ENCODE peak calls at places on chromosomes 3 and 15, in four cellular contexts. O is psoas muscle, N is A549, L is H1. R is an unnamed sample.

GRCh38 chr15:92097473-92098178 is 244.1 kb downstream of the SLCO3A1 start:
- DNase-seq in N (peak; percentile 52), L (no peak), O (no peak), R (peak; percentile 27)

GRCh38 chr3:30667250-30667585 is 60.8 kb downstream of the TGFBR2 start:
- DNase-seq in O (no peak), L (peak; percentile 38), N (no peak), R (no peak)

GRCh38 chr3:24052446-24052845 is 107.4 kb downstream of the NR1D2 start:
- DNase-seq in L (no peak), N (no peak), O (no peak), R (no peak)

GRCh38 chr3:72227536-72228070 is 442.7 kb upstream of the PROK2 start:
- DNase-seq in N (no peak), O (no peak), L (no peak), R (no peak)

GRCh38 chr15:49495993-49496747 is 73.1 kb downstream of the FGF7 start:
- DNase-seq in N (no peak), O (no peak), L (no peak), R (no peak)

GRCh38 chr3:9903238-9903624 is 583 bp downstream of the IL17RE start:
- DNase-seq in L (no peak), O (no peak), N (no peak), R (no peak)

GRCh38 chr3:41158947-41159346 is 40.4 kb upstream of the CTNNB1 start:
- DNase-seq in O (no peak), L (no peak), N (no peak), R (no peak)

GRCh38 chr3:53843195-53844177 is 2.7 kb downstream of the CHDH start:
- DNase-seq in L (no peak), O (no peak), N (no peak), R (no peak)

GRCh38 chr3:138082992-138083386 is 32.4 kb downstream of the DZIP1L start:
- DNase-seq in N (no peak), L (no peak), O (no peak), R (no peak)

GRCh38 chr3:193563999-193564398 is 9.3 kb upstream of the ATP13A4 start:
- DNase-seq in O (no peak), L (no peak), N (no peak), R (no peak)

GRCh38 chr3:5144316-5144994 is 22.4 kb downstream of the ARL8B start:
- DNase-seq in L (no peak), N (no peak), O (no peak), R (no peak)

GRCh38 chr3:165817160-165817709 is 20.0 kb downstream of the BCHE start:
- DNase-seq in N (no peak), L (no peak), O (no peak), R (no peak)

GRCh38 chr3:154421067-154421466 is 8.9 kb downstream of the GPR149 start:
- DNase-seq in O (no peak), L (no peak), N (no peak), R (no peak)

GRCh38 chr3:31911643-31912042 is 69.4 kb downstream of the OSBPL10 start:
- DNase-seq in N (no peak), L (no peak), O (no peak), R (no peak)

GRCh38 chr3:174325834-174326705 is 533.1 kb upstream of the NAALADL2 start:
- DNase-seq in L (no peak), N (no peak), O (no peak), R (no peak)

GRCh38 chr3:170844377-170844776 is 25.6 kb downstream of the RPL22L1 start:
- DNase-seq in O (no peak), L (no peak), N (no peak), R (no peak)

GRCh38 chr15:67163180-67163579 is 91.3 kb downstream of the AAGAB start:
- DNase-seq in L (no peak), O (no peak), N (no peak), R (no peak)

GRCh38 chr3:108251256-108251655 is 29.0 kb upstream of the IFT57 start:
- DNase-seq in N (no peak), O (no peak), L (no peak), R (no peak)

GRCh38 chr3:57006949-57007419 is 53.5 kb upstream of the SPATA12 start:
- DNase-seq in N (no peak), O (no peak), L (no peak), R (no peak)

GRCh38 chr15:45333550-45333949 is 44.8 kb downstream of the GATM start:
- DNase-seq in O (peak; percentile 37), L (no peak), N (peak; percentile 6), R (no peak)

GRCh38 chr3:49004352-49005297 is 2.6 kb upstream of the WDR6 start:
- DNase-seq in N (no peak), L (no peak), O (no peak), R (no peak)

GRCh38 chr3:114660808-114661207 is 367.0 kb downstream of the TIGIT start:
- DNase-seq in L (no peak), O (no peak), N (no peak), R (no peak)

GRCh38 chr3:57147071-57147470 is 18.1 kb downstream of the IL17RD start:
- DNase-seq in N (no peak), L (no peak), O (no peak), R (no peak)

GRCh38 chr15:22786868-22787698 is 639 bp downstream of the NIPA1 start:
- DNase-seq in N (peak; percentile 38), O (peak; percentile 16), L (no peak), R (peak; percentile 67)

GRCh38 chr3:136239094-136239493 is 11.0 kb upstream of the PCCB start:
- DNase-seq in L (no peak), O (no peak), N (no peak), R (no peak)

GRCh38 chr15:28954466-28955159 is 68.8 kb downstream of the APBA2 start:
- DNase-seq in L (no peak), N (no peak), O (no peak), R (no peak)

GRCh38 chr3:129052675-129053074 is 7.9 kb upstream of the GP9 start:
- DNase-seq in O (no peak), N (no peak), L (no peak), R (no peak)

GRCh38 chr3:100797921-100798491 is 88.7 kb downstream of the TFG start:
- DNase-seq in L (no peak), N (no peak), O (no peak), R (no peak)

GRCh38 chr3:60551455-60552209 is 699.6 kb downstream of the FHIT start:
- DNase-seq in N (no peak), O (no peak), L (no peak), R (no peak)

DNA sequence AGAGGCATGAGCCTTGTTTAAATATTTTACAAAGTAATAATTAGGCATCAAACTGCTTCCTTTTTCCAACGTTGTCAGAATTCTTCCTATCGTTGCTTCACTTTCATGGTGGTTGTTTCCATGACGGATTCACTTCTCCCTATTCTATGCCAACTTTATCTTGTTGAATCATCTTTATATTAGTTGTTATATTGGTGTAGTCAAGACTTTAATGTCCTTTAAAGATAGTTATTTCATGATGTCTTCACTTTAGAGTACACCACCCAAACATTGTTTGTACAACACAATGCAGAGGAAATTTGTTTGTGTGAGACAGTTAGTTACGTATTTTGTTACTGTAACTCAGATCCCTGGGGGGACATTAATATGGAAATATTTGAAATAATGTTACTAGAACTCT is 61.9 kb downstream of the CRYBG3 start:
- DNase-seq in O (no peak), N (no peak), L (no peak), R (no peak)
- H3K27ac ChIP-seq in O (no peak overlapping the region), N (no peak overlapping the region), L (no peak overlapping the region), R (no peak overlapping the region)

DNA sequence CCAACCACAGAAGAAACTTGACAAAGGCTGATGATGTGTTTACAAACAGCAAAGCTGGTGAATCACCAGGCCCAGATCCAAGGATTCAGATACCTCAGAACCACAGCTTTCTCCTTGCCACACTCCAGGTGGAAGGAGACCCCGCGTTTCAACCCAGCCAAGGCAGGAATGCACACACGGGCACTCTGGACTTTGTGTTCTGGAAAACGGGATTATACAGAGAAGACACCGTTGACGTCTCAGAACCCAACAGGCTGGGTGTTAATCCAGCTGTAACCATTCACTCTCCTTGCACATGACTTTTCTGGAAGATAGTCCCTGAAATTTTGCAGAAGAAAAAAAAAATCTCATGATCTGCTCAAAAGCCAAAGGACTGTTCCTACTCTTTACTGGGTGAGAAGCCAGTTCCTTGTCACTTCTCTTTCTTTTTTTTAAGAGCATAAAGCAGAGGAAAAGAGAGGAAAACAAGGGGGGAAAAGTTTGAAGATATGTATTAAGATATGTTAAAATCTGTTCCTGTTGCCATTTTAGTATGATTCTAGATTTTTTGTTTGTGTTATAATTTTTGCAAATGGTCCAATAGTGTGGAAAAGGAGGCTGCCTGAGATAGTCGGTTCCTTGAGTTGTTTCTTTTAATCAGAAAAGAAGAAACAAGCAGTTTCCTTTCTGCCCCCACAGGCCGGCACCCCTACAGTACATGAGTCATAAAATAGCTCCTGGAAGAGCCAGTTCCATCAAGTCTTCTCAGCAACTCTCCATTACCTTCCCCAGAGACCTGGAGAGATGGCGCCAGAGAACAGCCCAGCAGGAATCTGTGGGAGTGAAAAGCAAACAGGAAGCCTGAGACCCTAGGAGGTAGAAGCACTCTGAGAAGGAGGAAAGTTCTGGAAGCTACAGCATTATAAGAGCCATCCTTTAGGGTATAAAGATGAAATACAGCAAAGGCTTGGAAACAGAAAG is 73.1 kb downstream of the RORA start:
- DNase-seq in N (no peak), O (peak; percentile 63), L (no peak), R (no peak)
- H3K27ac ChIP-seq in N (no peak overlapping the region), O (peak overlapping the region; percentile 43), L (no peak overlapping the region), R (no peak overlapping the region)

DNA sequence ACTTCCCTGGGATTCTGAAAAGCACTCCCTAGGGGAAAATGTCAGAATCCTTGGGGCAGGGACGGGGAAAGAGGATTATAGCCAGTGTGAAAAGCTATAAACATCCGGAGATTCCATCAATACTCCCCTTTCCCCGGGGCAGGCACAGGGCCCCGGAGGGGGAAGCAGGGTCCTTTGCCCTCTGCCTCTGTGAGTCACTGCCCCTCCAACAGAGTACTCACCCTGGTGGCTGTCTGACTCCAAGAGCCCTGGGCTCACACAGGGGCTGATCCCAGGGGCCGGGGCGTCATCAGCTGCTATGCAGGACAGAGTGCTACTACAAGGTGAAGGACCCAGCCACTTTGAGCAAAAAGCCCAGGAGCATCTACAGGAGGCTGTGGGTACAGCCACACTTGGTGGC is 133.0 kb upstream of the PRR20G start:
- DNase-seq in N (no peak), O (no peak), L (no peak), R (no peak)
- H3K27ac ChIP-seq in N (no peak overlapping the region), O (no peak overlapping the region), L (no peak overlapping the region), R (no peak overlapping the region)

GRCh38 chr15:55248895-55249294 is 40.7 kb downstream of the RAB27A start:
- DNase-seq in O (no peak), N (no peak), L (no peak), R (no peak)

GRCh38 chr15:55246567-55246966 is 43.0 kb downstream of the RAB27A start:
- DNase-seq in N (no peak), O (no peak), L (no peak), R (no peak)

GRCh38 chr15:55250392-55250791 is 39.2 kb downstream of the RAB27A start:
- DNase-seq in N (peak; percentile 53), O (no peak), L (no peak), R (no peak)

GRCh38 chr15:55247276-55247675 is 42.3 kb downstream of the RAB27A start:
- DNase-seq in L (no peak), O (no peak), N (no peak), R (no peak)

DNA sequence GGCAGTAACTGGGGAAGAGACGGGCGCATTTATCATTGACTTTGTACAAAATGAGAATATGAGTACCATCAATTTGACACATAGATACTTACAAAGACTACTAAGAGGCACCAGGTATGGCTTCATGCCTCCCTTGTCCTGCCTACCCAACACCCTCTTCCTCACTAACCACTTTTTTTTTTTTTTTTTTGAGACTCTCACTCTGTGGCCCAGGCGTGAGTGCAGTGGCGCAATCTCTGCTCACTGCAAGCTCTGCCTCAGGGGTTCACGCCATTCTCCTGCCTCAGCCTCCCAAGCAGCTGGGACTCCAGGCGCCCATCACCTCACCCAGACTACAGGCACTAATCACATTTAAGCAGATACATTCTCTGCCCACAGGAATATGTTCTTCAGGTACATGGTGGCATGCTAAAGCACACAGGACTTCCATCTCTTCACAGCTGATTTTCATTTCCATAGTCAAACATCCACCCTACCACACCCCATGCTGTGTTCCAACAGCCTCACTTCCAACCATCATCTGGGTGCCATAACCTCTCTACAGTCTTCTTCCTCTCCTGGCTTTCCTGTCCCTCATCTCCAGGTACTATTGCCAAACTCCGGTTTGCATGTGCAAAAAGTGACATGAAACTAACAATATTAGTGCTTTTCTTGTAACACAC is 41.7 kb downstream of the RAB27A start:
- DNase-seq in O (no peak), N (no peak), L (no peak), R (no peak)
- H3K27ac ChIP-seq in O (no peak overlapping the region), N (no peak overlapping the region), L (no peak overlapping the region), R (no peak overlapping the region)

R was measured in caudate nucleus.